ENCODE peak calls at places on chromosomes 2 and 18, in four cellular contexts. One of them, this sample, is unnamed.

GRCh38 chr2:101823347-101823791 is 125.9 kb downstream of the MAP4K4 start:
- DNase-seq in H1: no peak
- DNase-seq in K562: peak
- DNase-seq in A549: peak
- DNase-seq in this sample: peak

GRCh38 chr2:24253303-24253919 is 78.6 kb downstream of the FAM228A start:
- DNase-seq in A549: peak
- DNase-seq in H1: no peak
- DNase-seq in K562: peak
- DNase-seq in this sample: no peak

GRCh38 chr2:67260348-67261277 is 136.5 kb upstream of the ETAA1 start:
- DNase-seq in K562: no peak
- DNase-seq in H1: no peak
- DNase-seq in A549: peak
- DNase-seq in this sample: no peak

GRCh38 chr2:24228470-24228869 is 53.6 kb downstream of the FAM228A start:
- DNase-seq in A549: peak
- DNase-seq in K562: peak
- DNase-seq in H1: no peak
- DNase-seq in this sample: peak

GRCh38 chr2:56741601-56742102 is 557.9 kb downstream of the CCDC85A start:
- DNase-seq in K562: no peak
- DNase-seq in H1: no peak
- DNase-seq in A549: peak
- DNase-seq in this sample: peak

GRCh38 chr2:69985684-69986083 is 24.3 kb upstream of the ASPRV1 start:
- DNase-seq in H1: no peak
- DNase-seq in K562: no peak
- DNase-seq in A549: no peak
- DNase-seq in this sample: no peak

GRCh38 chr2:31877008-31877407 is 133.8 kb downstream of the MEMO1 start:
- DNase-seq in K562: no peak
- DNase-seq in H1: no peak
- DNase-seq in A549: peak
- DNase-seq in this sample: peak

GRCh38 chr2:83234291-83234690 is 1224.8 kb downstream of the SUCLG1 start:
- DNase-seq in H1: no peak
- DNase-seq in A549: no peak
- DNase-seq in K562: no peak
- DNase-seq in this sample: no peak

GRCh38 chr18:57951110-57951796 is 92.8 kb upstream of the NEDD4L start:
- DNase-seq in K562: no peak
- DNase-seq in A549: no peak
- DNase-seq in H1: no peak
- DNase-seq in this sample: peak

GRCh38 chr18:23503967-23504352 is 649 bp downstream of the RMC1 start:
- DNase-seq in A549: no peak
- DNase-seq in K562: no peak
- DNase-seq in H1: no peak
- DNase-seq in this sample: no peak

GRCh38 chr2:167489307-167489706 is 601.0 kb downstream of the XIRP2 start:
- DNase-seq in K562: no peak
- DNase-seq in A549: no peak
- DNase-seq in H1: no peak
- DNase-seq in this sample: no peak

GRCh38 chr2:63977904-63978303 is 41.3 kb downstream of the VPS54 start:
- DNase-seq in A549: no peak
- DNase-seq in K562: no peak
- DNase-seq in H1: no peak
- DNase-seq in this sample: no peak

GRCh38 chr18:70462078-70462439 is 173.2 kb downstream of the SOCS6 start:
- DNase-seq in K562: peak
- DNase-seq in A549: no peak
- DNase-seq in H1: no peak
- DNase-seq in this sample: no peak

GRCh38 chr2:187483537-187483936 is 35.5 kb upstream of the CALCRL start:
- DNase-seq in K562: no peak
- DNase-seq in A549: no peak
- DNase-seq in H1: no peak
- DNase-seq in this sample: no peak
- TF ChIP-seq PHF8 in K562: no peak
- TF ChIP-seq PHF8 in A549: no peak
- TF ChIP-seq PHF8 in H1: no peak
- TF ChIP-seq PHF8 in this sample: no peak

GRCh38 chr2:108971661-108972566 is 17.1 kb downstream of the EDAR start:
- DNase-seq in K562: no peak
- DNase-seq in H1: no peak
- DNase-seq in A549: peak
- DNase-seq in this sample: no peak
- TF ChIP-seq PHF8 in K562: no peak
- TF ChIP-seq PHF8 in H1: no peak
- TF ChIP-seq PHF8 in A549: no peak
- TF ChIP-seq PHF8 in this sample: no peak

GRCh38 chr2:110101280-110101844 is 14.3 kb downstream of the MALL start:
- DNase-seq in A549: peak
- DNase-seq in H1: peak
- DNase-seq in K562: peak
- DNase-seq in this sample: peak

GRCh38 chr2:110095994-110096633 is 19.5 kb downstream of the MALL start:
- DNase-seq in A549: no peak
- DNase-seq in H1: no peak
- DNase-seq in K562: no peak
- DNase-seq in this sample: no peak

GRCh38 chr2:110099471-110100225 is 16.0 kb downstream of the MALL start:
- DNase-seq in A549: no peak
- DNase-seq in K562: no peak
- DNase-seq in H1: no peak
- DNase-seq in this sample: no peak

GRCh38 chr2:110099036-110099420 is 16.6 kb downstream of the MALL start:
- DNase-seq in A549: peak
- DNase-seq in H1: no peak
- DNase-seq in K562: no peak
- DNase-seq in this sample: no peak

GRCh38 chr2:110097506-110098220 is 18.0 kb downstream of the MALL start:
- DNase-seq in A549: no peak
- DNase-seq in H1: no peak
- DNase-seq in K562: no peak
- DNase-seq in this sample: no peak
- TF ChIP-seq PHF8 in A549: no peak
- TF ChIP-seq PHF8 in H1: no peak
- TF ChIP-seq PHF8 in K562: no peak
- TF ChIP-seq PHF8 in this sample: no peak

DNA sequence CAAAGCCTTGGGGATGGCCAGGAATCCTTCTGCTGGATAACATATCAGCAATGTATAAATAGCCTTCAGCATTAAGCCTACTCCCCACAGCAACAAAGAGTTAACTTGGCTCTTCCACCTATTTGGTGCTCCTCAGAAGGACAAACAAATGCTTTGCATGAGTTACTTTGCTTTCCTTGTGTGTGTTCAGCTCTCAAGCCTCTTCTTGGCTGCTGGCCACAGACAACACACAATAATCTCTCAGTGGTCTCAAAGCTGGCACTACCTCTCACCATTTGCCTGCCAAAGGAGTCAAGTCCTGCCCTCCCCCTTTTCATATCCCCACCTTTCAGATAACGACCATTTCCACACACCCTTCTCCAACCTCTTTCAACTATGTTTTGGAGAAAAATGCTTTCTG is 17.5 kb downstream of the FTCDNL1 start:
- DNase-seq in A549: no peak
- DNase-seq in H1: no peak
- DNase-seq in K562: no peak
- DNase-seq in this sample: no peak
- TF ChIP-seq PHF8 in A549: no peak
- TF ChIP-seq PHF8 in H1: no peak
- TF ChIP-seq PHF8 in K562: no peak
- TF ChIP-seq PHF8 in this sample: no peak

DNA sequence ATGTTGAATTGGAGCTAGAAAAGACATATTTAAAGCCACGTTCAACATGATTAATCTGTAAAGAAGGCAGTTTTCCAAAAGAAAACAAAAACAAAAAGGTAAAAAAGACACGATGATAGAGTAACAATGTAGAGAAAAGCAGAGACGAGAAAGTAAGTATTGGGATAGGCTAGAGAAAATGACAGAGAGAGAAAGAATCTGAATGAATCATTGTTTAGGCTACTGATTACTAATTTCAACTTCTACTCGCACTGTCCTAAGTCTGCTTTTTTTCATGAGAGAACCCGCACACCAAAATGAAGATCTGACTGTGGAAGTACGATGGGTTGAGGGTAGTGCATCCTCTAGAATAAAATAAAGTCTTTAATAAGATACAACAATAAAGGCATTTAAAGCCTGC is 1599.2 kb upstream of the TMEFF2 start:
- DNase-seq in A549: no peak
- DNase-seq in K562: no peak
- DNase-seq in H1: no peak
- DNase-seq in this sample: no peak
- TF ChIP-seq PHF8 in A549: no peak
- TF ChIP-seq PHF8 in K562: no peak
- TF ChIP-seq PHF8 in H1: no peak
- TF ChIP-seq PHF8 in this sample: no peak

GRCh38 chr2:98704499-98705332 is 26.2 kb downstream of the MGAT4A start:
- DNase-seq in H1: no peak
- DNase-seq in K562: no peak
- DNase-seq in A549: no peak
- DNase-seq in this sample: peak
- TF ChIP-seq PHF8 in H1: no peak
- TF ChIP-seq PHF8 in K562: no peak
- TF ChIP-seq PHF8 in A549: no peak
- TF ChIP-seq PHF8 in this sample: peak

DNA sequence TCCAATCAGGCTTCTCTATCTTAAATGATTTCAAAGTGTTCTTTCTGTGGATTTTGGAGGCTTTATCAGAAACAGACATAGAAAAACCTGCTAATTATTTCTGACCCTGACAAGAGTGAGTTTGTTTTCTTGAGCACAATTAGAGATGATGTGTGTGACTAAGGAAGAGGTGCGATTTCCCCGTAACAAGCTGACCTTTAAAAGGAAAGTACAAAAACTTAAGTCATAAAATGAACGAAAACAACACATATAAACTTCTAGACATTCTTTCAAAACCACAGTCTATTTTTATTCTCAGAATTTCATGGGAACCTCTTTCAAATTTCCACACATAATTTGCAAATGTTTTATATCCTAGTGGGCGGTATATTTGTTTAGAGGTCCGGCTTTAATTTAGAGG is 604.8 kb downstream of the CPS1 start:
- DNase-seq in K562: no peak
- DNase-seq in H1: no peak
- DNase-seq in A549: no peak
- DNase-seq in this sample: no peak
- TF ChIP-seq PHF8 in K562: no peak
- TF ChIP-seq PHF8 in H1: no peak
- TF ChIP-seq PHF8 in A549: no peak
- TF ChIP-seq PHF8 in this sample: no peak

DNA sequence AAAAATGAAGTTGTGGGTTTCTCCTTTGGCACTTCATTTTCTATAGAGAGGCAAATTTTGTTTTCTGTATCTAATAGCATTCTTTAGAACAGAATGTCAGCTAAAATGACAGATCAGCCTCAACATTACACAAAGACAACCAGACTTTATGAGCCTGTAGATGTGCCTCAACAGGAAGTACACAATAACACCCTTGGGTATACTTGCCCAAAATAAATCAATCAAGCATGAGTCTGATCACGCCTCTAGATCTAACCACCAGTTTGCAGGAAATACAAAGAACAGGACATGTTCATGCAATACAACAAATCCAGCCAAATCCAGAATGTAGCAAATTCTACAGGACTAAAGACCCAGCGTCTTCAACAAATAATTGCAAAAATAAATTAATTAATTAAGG is 11.2 kb upstream of the DAPL1 start:
- DNase-seq in K562: no peak
- DNase-seq in H1: no peak
- DNase-seq in A549: no peak
- DNase-seq in this sample: no peak
- TF ChIP-seq PHF8 in K562: no peak
- TF ChIP-seq PHF8 in H1: no peak
- TF ChIP-seq PHF8 in A549: no peak
- TF ChIP-seq PHF8 in this sample: no peak